ENCODE peak calls at places on chromosomes 16 and 17, in five cellular contexts. One of them, this sample, is unnamed.

GRCh38 chr16:68186877-68187276 is 49.0 kb downstream of the ESRP2 start:
- DNase-seq in activated CD4-positive, CD25-positive, alpha-beta regulatory T cell: no peak
- DNase-seq in fibroblast of lung: no peak
- DNase-seq in progenitor cell of endocrine pancreas: no peak
- DNase-seq in AG04450: no peak
- DNase-seq in this sample: no peak

GRCh38 chr17:32631341-32632109 is 144.7 kb downstream of the CDK5R1 start:
- DNase-seq in activated CD4-positive, CD25-positive, alpha-beta regulatory T cell: no peak
- DNase-seq in AG04450: no peak
- DNase-seq in progenitor cell of endocrine pancreas: no peak
- DNase-seq in fibroblast of lung: no peak
- DNase-seq in this sample: no peak

GRCh38 chr17:12627177-12627629 is 38.5 kb upstream of the MYOCD start:
- DNase-seq in progenitor cell of endocrine pancreas: no peak
- DNase-seq in activated CD4-positive, CD25-positive, alpha-beta regulatory T cell: no peak
- DNase-seq in AG04450: peak
- DNase-seq in fibroblast of lung: peak
- DNase-seq in this sample: no peak

GRCh38 chr17:66273391-66273722 is 29.1 kb upstream of the PRKCA start:
- DNase-seq in progenitor cell of endocrine pancreas: no peak
- DNase-seq in activated CD4-positive, CD25-positive, alpha-beta regulatory T cell: no peak
- DNase-seq in AG04450: no peak
- DNase-seq in fibroblast of lung: no peak
- DNase-seq in this sample: no peak

GRCh38 chr17:73872816-73873215 is 228.6 kb upstream of the SDK2 start:
- DNase-seq in activated CD4-positive, CD25-positive, alpha-beta regulatory T cell: no peak
- DNase-seq in fibroblast of lung: no peak
- DNase-seq in AG04450: no peak
- DNase-seq in progenitor cell of endocrine pancreas: no peak
- DNase-seq in this sample: no peak

GRCh38 chr16:66849543-66849942 is 5.3 kb downstream of the CA7 start:
- DNase-seq in fibroblast of lung: no peak
- DNase-seq in progenitor cell of endocrine pancreas: no peak
- DNase-seq in activated CD4-positive, CD25-positive, alpha-beta regulatory T cell: no peak
- DNase-seq in AG04450: no peak
- DNase-seq in this sample: no peak

GRCh38 chr16:81275064-81275532 is 36.6 kb downstream of the BCO1 start:
- DNase-seq in activated CD4-positive, CD25-positive, alpha-beta regulatory T cell: no peak
- DNase-seq in fibroblast of lung: no peak
- DNase-seq in AG04450: no peak
- DNase-seq in progenitor cell of endocrine pancreas: no peak
- DNase-seq in this sample: no peak

GRCh38 chr17:75542184-75542583 is 16.7 kb downstream of the LLGL2 start:
- DNase-seq in activated CD4-positive, CD25-positive, alpha-beta regulatory T cell: no peak
- DNase-seq in AG04450: no peak
- DNase-seq in fibroblast of lung: no peak
- DNase-seq in progenitor cell of endocrine pancreas: no peak
- DNase-seq in this sample: no peak